ENCODE peak calls at places on chromosomes 16 and 17, in ten cellular contexts. Q is fibroblast of lung, J is esophagus muscularis mucosa, M is bronchial epithelial cell, Z is A549, D is LNCaP clone FGC, R is Peyer's patch, E is neural progenitor cell, B is AG04450, V is choroid plexus epithelial cell. W is an unnamed sample.
A peak's percentile ranks its signal among the peaks of the same experiment; 100 is the strongest.

GRCh38 chr16:54289242-54290051 is 2.9 kb upstream of the IRX3 start:
- DNase-seq in Q (no peak), J (no peak), M (no peak), Z (no peak), D (no peak), R (no peak), E (peak; percentile 90), B (no peak), V (no peak), W (no peak)

GRCh38 chr16:67781548-67781921 is 24.8 kb downstream of the RANBP10 start:
- DNase-seq in Q (peak; percentile 16), J (no peak), M (no peak), Z (no peak), D (no peak), R (no peak), E (no peak), B (no peak), V (no peak), W (no peak)

GRCh38 chr17:42266918-42267766 is 9.0 kb downstream of the STAT5B start:
- DNase-seq in Q (peak; percentile 87), J (no peak), M (peak; percentile 63), Z (peak; percentile 91), D (no peak), R (no peak), E (no peak), B (peak; percentile 88), V (peak; percentile 96), W (peak; percentile 46)

GRCh38 chr16:86618431-86619262 is 40.3 kb downstream of the FOXL1 start:
- DNase-seq in Q (no peak), J (no peak), M (no peak), Z (peak; percentile 16), D (no peak), R (no peak), E (no peak), B (peak; percentile 8), V (no peak), W (no peak)

GRCh38 chr17:61399131-61400057 is at the start of gene TBX2:
- DNase-seq in Q (peak; percentile 93), J (no peak), M (no peak), Z (peak; percentile 92), D (no peak), R (peak; percentile 58), E (peak; percentile 67), B (peak; percentile 93), V (peak; percentile 91), W (no peak)

GRCh38 chr17:17413821-17414220 is 63.0 kb upstream of the MED9 start:
- DNase-seq in Q (peak; percentile 31), J (no peak), M (no peak), Z (no peak), D (no peak), R (no peak), E (no peak), B (no peak), V (no peak), W (no peak)

GRCh38 chr17:42548070-42548837 is 4.5 kb upstream of the HSD17B1 start:
- DNase-seq in Q (peak; percentile 54), J (no peak), M (peak; percentile 72), Z (peak; percentile 90), D (no peak), R (peak; percentile 93), E (peak; percentile 90), B (no peak), V (peak; percentile 68), W (no peak)

GRCh38 chr17:45809484-45809883 is 25.4 kb downstream of the CRHR1 start:
- DNase-seq in Q (no peak), J (no peak), M (no peak), Z (no peak), D (no peak), R (no peak), E (no peak), B (no peak), V (no peak), W (no peak)

GRCh38 chr16:4833584-4833983 is 13.5 kb downstream of the GLYR1 start:
- DNase-seq in Q (no peak), J (no peak), M (no peak), Z (no peak), D (no peak), R (no peak), E (no peak), B (no peak), V (no peak), W (no peak)

GRCh38 chr17:57609878-57610270 is 135.2 kb downstream of the CCDC182 start:
- DNase-seq in Q (no peak), J (no peak), M (no peak), Z (no peak), D (no peak), R (no peak), E (no peak), B (no peak), V (no peak), W (no peak)

GRCh38 chr16:75322706-75323105 is 71.3 kb upstream of the BCAR1 start:
- DNase-seq in Q (peak; percentile 51), J (no peak), M (peak; percentile 77), Z (no peak), D (no peak), R (no peak), E (no peak), B (no peak), V (peak; percentile 55), W (no peak)

GRCh38 chr16:74761665-74762064 is 13.0 kb downstream of the FA2H start:
- DNase-seq in Q (no peak), J (no peak), M (no peak), Z (no peak), D (no peak), R (no peak), E (no peak), B (no peak), V (no peak), W (no peak)

DNA sequence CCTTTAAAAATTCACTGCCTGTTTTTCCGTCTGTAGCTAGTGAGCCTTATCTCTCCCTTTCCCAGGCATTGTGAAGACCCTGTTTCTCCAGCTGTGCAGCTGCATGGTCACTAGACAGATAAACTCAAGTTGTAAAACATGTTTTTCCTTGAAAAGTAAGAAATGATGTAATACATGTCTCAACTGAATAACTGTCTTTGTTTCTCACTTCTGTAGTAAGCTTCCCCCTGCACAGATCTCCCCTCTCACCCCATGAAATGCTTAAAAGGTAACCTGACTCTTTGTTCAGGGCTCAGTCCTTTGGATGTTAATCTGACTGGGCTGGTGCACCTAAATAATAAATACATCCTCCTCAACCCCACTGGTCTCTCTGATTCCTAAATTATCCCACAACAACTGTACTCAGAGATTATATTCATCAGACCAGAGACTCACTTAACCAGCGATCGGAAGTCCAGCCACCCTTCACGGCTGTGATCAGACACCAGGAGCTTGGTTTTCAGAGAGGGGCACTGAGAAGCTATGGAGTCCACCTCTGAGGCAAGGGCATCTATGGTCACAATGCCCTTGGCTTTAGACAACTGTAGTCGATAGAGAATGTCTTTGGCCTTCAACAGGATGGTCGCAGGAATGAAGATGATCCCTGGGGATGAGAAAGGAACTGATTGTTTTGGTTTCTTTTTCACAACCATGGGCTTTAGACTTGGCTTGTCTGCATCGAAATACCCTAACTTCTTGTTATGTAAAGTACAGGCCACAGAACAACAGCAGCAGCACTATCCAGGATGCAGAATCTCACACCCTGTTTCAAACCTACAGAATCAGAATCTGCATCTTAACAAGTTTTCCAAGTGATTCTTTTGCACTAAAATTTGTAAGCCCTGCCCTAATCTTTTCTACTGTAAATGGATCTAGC is 15.4 kb downstream of the ACSM1 start:
- DNase-seq in Q (no peak), J (no peak), M (no peak), Z (no peak), D (no peak), R (no peak), E (no peak), B (no peak), V (no peak), W (no peak)
- H3K4me3 ChIP-seq in Q (no peak overlapping the region), J (no peak overlapping the region), M (no peak overlapping the region), Z (no peak overlapping the region), D (no peak overlapping the region), R (no peak overlapping the region), E (no peak overlapping the region), B (no peak overlapping the region), V (no peak overlapping the region), W (no peak overlapping the region)

GRCh38 chr17:63932721-63933120 is 590 bp upstream of the CD79B start:
- DNase-seq in Q (no peak), J (no peak), M (no peak), Z (no peak), D (no peak), R (no peak), E (no peak), B (no peak), V (no peak), W (no peak)
- TF ChIP-seq CTCF in Q (no peak), J (no peak), M (no peak), Z (no peak), D (no peak), R (no peak), E (no peak), B (no peak), V (no peak), W (no peak)

DNA sequence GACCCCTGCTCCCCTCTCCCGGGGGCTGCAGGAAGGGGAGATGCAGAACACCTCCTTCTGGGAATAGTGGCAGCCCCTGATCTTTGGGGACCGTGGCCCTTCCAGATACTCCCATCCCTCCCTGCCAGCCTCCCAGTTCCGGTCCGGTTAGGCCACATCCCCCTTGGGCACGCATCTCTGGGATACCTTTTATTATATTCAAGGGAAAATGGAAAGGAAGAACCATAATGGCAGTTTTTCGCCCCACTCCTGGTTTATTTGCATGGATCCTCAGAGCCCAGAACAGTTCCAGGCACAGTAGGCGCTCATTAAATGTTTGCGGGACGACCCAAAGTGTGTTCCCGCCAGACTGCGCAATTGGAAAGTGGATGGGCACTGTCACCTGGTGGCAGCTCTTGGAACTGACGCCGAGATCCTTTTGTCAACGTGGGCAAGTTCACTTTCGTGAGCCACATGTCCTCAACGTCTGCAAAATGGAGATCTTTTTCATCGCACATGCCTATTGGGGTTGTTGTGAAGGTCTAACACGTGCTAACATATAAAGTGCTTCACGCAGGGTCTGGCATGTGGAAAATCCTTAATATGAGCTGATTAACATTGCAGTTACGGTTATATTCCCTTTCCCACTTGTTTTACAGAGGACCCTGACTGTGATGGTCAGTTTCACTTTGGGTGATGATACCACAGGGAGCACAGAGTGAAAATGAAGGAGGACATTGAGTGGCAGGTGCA is 1.6 kb upstream of the GPRC5B start:
- DNase-seq in Q (peak; percentile 60), J (peak; percentile 94), M (peak; percentile 52), Z (peak; percentile 88), D (peak; percentile 47), R (peak; percentile 84), E (peak; percentile 81), B (peak; percentile 54), V (peak; percentile 88), W (peak; percentile 52)
- H3K4me3 ChIP-seq in Q (peak overlapping the region; percentile 39), J (peak overlapping the region; percentile 72), M (no peak overlapping the region), Z (no peak overlapping the region), D (no peak overlapping the region), R (peak overlapping the region; percentile 69), E (no peak overlapping the region), B (no peak overlapping the region), V (peak overlapping the region; percentile 31), W (no peak overlapping the region)

DNA sequence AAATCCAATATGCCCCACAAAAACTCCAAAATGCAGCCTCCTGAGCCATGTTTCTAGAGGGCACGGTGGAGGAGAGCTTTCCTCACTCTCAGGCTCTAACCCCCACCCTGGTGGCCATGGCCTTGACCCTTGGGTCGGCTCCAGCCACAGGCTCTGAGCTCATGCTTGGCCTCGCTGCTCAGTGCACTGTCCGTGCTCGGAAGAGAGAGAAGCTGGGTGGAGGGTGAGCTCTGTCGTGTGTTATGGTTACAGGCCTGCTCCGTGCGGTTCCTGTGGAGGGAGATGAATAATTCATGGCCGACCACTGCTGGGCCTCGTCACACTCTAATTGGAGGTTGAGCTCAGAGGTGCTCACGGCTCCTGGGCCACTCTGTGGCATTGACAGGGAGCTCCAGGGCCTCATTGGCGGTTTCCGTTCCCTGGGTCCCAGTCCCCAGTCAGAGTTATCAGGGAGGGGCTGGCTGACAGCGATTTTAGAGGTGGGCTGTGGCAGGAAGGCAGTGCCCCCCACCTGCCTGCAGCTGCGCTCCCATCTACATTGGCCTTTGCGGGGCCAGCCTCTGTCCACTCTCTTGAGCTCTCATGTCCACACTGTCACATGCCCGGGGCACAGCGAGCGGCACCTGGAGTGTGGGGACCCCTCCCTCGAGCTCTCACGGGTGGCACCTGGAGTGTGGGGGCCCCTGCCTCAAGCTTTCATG is 24.9 kb downstream of the ACSF3 start:
- DNase-seq in Q (peak; percentile 21), J (no peak), M (no peak), Z (no peak), D (no peak), R (peak; percentile 42), E (no peak), B (no peak), V (no peak), W (peak; percentile 46)
- TF ChIP-seq CTCF in Q (no peak), J (no peak), M (no peak), Z (no peak), D (no peak), R (no peak), E (no peak), B (no peak), V (no peak), W (no peak)